ENCODE peak calls at places on chromosomes 16 and 17, in four cellular contexts. Q, R, N and S are unnamed samples.

GRCh38 chr17:32497431-32498205 is 10.8 kb downstream of the CDK5R1 start:
- DNase-seq in N (no peak), Q (no peak), R (no peak), S (no peak)

GRCh38 chr16:20674684-20675487 is 22.6 kb downstream of the ACSM1 start:
- DNase-seq in N (peak), Q (peak), R (no peak), S (no peak)

GRCh38 chr17:73613271-73613941 is 30.8 kb downstream of the SDK2 start:
- DNase-seq in Q (no peak), R (no peak), N (no peak), S (peak)

GRCh38 chr16:27242868-27243590 is 25.5 kb downstream of the NSMCE1 start:
- DNase-seq in R (peak), Q (peak), N (peak), S (no peak)

GRCh38 chr17:61389670-61390478 is 9.8 kb upstream of the TBX2 start:
- DNase-seq in R (no peak), N (no peak), Q (peak), S (peak)

GRCh38 chr16:1487395-1488053 is 1.2 kb downstream of the PTX4 start:
- DNase-seq in N (no peak), Q (no peak), R (no peak), S (no peak)

GRCh38 chr16:10983175-10983558 is 38.8 kb downstream of the CLEC16A start:
- DNase-seq in N (no peak), R (no peak), Q (no peak), S (no peak)

GRCh38 chr16:81629032-81629802 is 149.9 kb upstream of the PLCG2 start:
- DNase-seq in N (no peak), Q (no peak), R (no peak), S (no peak)

GRCh38 chr17:58328195-58329034 is at the start of gene TSPOAP1:
- DNase-seq in N (no peak), R (peak), Q (peak), S (peak)

GRCh38 chr16:25033852-25034251 is 18.7 kb upstream of the ARHGAP17 start:
- DNase-seq in N (no peak), R (no peak), Q (no peak), S (no peak)

GRCh38 chr17:68794636-68795503 is 160.3 kb downstream of the ABCA8 start:
- DNase-seq in N (peak), Q (no peak), R (no peak), S (no peak)

GRCh38 chr16:79079656-79080420 is 520.7 kb downstream of the MAF start:
- DNase-seq in N (no peak), Q (no peak), R (no peak), S (no peak)

GRCh38 chr16:73610605-73611177 is 562.8 kb upstream of the ZFHX3 start:
- DNase-seq in Q (no peak), N (no peak), R (no peak), S (no peak)

GRCh38 chr16:8982816-8983215 is 19.1 kb upstream of the USP7 start:
- DNase-seq in R (no peak), Q (no peak), N (no peak), S (no peak)

GRCh38 chr17:82013341-82013740 is 9.3 kb downstream of the CENPX start:
- DNase-seq in R (no peak), Q (no peak), N (no peak), S (no peak)

GRCh38 chr17:76657505-76658386 is 14.2 kb upstream of the ST6GALNAC1 start:
- DNase-seq in R (no peak), N (no peak), Q (no peak), S (no peak)

GRCh38 chr16:58377932-58378331 is 14.3 kb upstream of the GINS3 start:
- DNase-seq in R (no peak), Q (no peak), N (no peak), S (no peak)

GRCh38 chr16:1538804-1539520 is 5.5 kb downstream of the TMEM204 start:
- DNase-seq in R (no peak), Q (no peak), N (no peak), S (peak)

GRCh38 chr17:5399767-5400166 is 19.7 kb downstream of the NUP88 start:
- DNase-seq in N (no peak), R (no peak), Q (no peak), S (no peak)

GRCh38 chr17:12536472-12536871 is 129.2 kb upstream of the MYOCD start:
- DNase-seq in Q (no peak), R (no peak), N (no peak), S (no peak)

GRCh38 chr17:37516131-37516561 is 26.5 kb downstream of the DUSP14 start:
- DNase-seq in R (no peak), N (no peak), Q (no peak), S (no peak)

GRCh38 chr17:63969278-63969677 is 3.4 kb downstream of the SCN4A start:
- DNase-seq in Q (no peak), N (no peak), R (no peak), S (no peak)

GRCh38 chr17:38861399-38861843 is 7.9 kb upstream of the RPL23 start:
- DNase-seq in R (no peak), Q (peak), N (peak), S (peak)

GRCh38 chr16:8972843-8973586 is 9.3 kb upstream of the USP7 start:
- DNase-seq in Q (no peak), R (no peak), N (no peak), S (no peak)

GRCh38 chr17:82497483-82498405 is 21.8 kb upstream of the FOXK2 start:
- DNase-seq in R (no peak), N (no peak), Q (no peak), S (peak)

GRCh38 chr17:77506371-77506991 is 365.7 kb downstream of the SEC14L1 start:
- DNase-seq in R (no peak), Q (no peak), N (no peak), S (peak)

GRCh38 chr17:6541886-6542285 is 14.5 kb downstream of the PITPNM3 start:
- DNase-seq in Q (no peak), R (no peak), N (no peak), S (no peak)

GRCh38 chr17:48024149-48025039 is 13.2 kb downstream of the COPZ2 start:
- DNase-seq in R (no peak), Q (no peak), N (no peak), S (peak)

GRCh38 chr17:17541640-17542001 is 45.4 kb upstream of the RASD1 start:
- DNase-seq in N (no peak), Q (no peak), R (no peak), S (no peak)

GRCh38 chr17:65013613-65014391 is 42.7 kb downstream of the GNA13 start:
- DNase-seq in N (peak), R (no peak), Q (no peak), S (no peak)

GRCh38 chr16:14365200-14365851 is 264.7 kb downstream of the PARN start:
- DNase-seq in R (no peak), Q (no peak), N (no peak), S (no peak)

GRCh38 chr17:78917451-78918307 is 7.5 kb downstream of the TIMP2 start:
- DNase-seq in R (no peak), Q (no peak), N (no peak), S (no peak)

GRCh38 chr17:78474631-78475146 is 96.2 kb downstream of the PGS1 start:
- DNase-seq in N (no peak), Q (no peak), R (peak), S (no peak)

GRCh38 chr16:30926937-30927788 is 3.8 kb downstream of the FBXL19 start:
- DNase-seq in N (no peak), Q (no peak), R (no peak), S (no peak)

GRCh38 chr16:30924086-30924714 is 828 bp downstream of the FBXL19 start:
- DNase-seq in R (no peak), N (no peak), Q (peak), S (peak)

GRCh38 chr16:30924797-30925645 is 1.6 kb downstream of the FBXL19 start:
- DNase-seq in N (no peak), R (no peak), Q (no peak), S (no peak)

GRCh38 chr16:30926333-30926811 is 3.0 kb downstream of the FBXL19 start:
- DNase-seq in N (no peak), Q (no peak), R (no peak), S (no peak)

DNA sequence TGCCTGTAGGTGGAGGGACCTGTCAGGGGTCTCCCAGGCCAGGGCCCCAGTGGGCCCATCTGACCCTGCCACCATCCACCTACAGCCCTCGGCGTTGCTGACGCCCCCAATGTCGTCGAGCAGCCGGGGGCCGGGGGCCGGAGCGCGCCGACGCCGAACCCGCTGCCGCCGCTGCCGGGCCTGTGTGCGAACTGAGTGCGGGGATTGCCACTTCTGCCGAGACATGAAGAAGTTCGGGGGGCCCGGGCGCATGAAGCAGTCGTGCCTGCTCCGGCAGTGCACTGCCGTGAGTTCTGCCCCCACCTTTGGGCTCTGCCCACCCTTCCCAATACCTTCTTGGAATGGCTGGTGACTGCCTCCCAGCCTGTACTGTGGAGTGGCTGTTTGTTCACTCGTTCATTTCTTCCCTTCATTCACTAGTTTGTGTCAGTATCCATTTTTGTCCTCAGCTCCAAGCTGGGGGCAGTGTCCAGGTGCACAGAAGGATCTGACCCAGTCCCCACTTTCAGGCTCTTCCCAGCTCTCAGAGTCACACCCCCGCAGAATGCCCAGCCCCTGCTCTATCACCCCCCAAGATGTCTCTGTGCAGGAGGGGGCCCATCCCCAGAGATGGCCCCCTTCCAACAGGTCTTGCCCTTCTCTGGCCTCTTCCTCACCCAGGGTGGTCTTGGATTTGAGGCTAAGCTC is 2.4 kb downstream of the FBXL19 start:
- DNase-seq in R (no peak), Q (no peak), N (no peak), S (no peak)
- TF ChIP-seq CBFB in R (no peak), Q (no peak), N (no peak), S (no peak)

DNA sequence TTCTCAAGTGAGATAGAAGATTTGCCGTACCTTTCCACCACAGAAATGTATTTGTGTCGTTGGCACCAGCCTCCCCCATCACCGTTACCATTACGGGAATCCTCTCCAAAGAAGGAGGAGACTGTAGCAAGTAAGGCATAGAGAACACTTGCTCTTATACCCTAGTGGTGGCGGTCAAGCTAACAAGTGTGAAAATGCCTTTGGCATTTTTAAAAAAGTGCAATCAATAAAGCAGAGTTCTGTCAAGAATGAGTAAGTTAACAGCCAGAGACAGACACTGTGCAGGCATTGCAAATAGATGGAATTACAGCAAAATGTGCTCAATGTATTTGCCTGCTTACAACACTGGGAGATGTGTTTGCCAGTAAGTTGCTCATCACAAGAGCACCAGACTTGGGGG is 7.7 kb downstream of the MSL1 start:
- DNase-seq in N (no peak), Q (no peak), R (no peak), S (no peak)
- TF ChIP-seq CTCF in N (no peak), Q (no peak), R (no peak), S (no peak)

DNA sequence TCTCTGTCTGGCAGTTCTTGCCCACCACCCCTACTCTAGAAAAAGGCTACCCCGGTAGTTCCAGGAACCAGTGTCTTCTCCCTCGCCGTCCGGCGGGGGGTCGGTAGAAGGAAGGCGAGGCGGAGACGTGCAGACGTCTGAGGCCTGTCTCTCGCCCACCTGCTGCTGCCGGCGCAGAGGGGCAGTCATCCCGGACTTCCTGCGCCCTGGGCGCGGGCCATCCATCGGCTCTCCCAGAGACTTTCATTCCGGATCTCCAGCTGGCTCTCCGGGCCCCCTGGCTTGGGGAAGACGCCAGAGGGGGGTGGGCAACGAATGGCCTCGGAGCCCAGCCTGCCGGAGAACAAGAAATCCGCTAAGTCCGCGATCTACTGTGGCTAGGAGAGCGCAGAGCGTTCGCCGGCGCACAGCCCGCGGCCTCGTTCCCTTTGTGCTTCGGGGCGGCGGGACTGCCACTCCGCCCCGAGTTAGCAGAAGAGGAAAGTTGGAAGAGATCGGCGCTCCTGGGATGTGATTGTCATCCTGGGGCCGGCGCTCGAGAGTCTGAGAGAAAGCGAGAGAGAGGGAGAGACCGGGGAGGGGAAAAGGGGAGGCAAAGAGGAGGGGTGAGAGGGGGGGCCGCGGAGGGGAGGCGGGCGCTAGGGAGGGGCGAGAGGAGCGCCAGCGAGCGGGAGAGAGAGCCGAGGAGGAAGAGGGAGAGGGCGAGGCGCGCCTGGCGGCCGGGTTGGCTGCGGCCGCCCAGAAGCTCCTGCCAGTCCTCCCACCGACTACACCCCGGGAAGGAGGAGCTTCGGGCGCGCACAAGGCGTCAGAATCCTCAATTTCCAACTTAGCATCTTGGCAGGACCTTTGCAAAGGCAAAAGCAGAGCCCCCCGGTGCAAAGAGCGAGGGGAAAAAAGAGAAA is at the start of gene IRX5:
- DNase-seq in N (no peak), Q (peak), R (no peak), S (peak)
- TF ChIP-seq CBFB in N (no peak), Q (no peak), R (no peak), S (no peak)

GRCh38 chr16:86484240-86484639 is 26.1 kb upstream of the FOXF1 start:
- DNase-seq in R (no peak), N (no peak), Q (no peak), S (no peak)

GRCh38 chr16:86480444-86480843 is 29.9 kb upstream of the FOXF1 start:
- DNase-seq in R (no peak), Q (no peak), N (no peak), S (no peak)

GRCh38 chr16:86481607-86482006 is 28.7 kb upstream of the FOXF1 start:
- DNase-seq in R (no peak), N (no peak), Q (no peak), S (no peak)

GRCh38 chr16:86490859-86491642 is 19.3 kb upstream of the FOXF1 start:
- DNase-seq in N (no peak), R (no peak), Q (no peak), S (no peak)

GRCh38 chr16:86485746-86486145 is 24.6 kb upstream of the FOXF1 start:
- DNase-seq in N (no peak), Q (no peak), R (no peak), S (no peak)
- TF ChIP-seq CTCF in N (no peak), Q (no peak), R (no peak), S (no peak)

DNA sequence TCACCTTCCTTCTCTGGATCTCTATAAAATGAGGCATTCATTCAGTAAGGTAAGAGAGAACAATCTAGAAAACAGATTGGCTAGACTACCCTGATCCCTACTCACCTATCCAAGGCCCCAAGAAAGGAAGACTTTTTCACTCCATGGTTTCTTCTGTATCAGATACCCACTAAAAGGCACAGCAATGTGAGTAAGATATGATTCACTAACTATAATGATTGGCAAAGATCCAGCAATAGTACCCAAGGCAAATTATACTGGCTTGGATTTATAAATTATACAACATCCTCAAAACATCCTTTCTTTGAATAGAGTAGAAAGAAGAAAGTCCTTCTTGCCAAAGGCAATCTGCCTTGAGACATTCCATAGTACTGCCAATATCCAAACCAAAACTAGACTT is 1432.0 kb upstream of the GOT2 start:
- DNase-seq in N (no peak), Q (no peak), R (no peak), S (no peak)
- TF ChIP-seq CBFB in N (no peak), Q (no peak), R (no peak), S (no peak)

GRCh38 chr17:80967404-80967872 is 24.2 kb upstream of the CHMP6 start:
- DNase-seq in Q (no peak), R (no peak), N (no peak), S (no peak)

GRCh38 chr17:80969674-80970043 is 22.0 kb upstream of the CHMP6 start:
- DNase-seq in N (no peak), R (no peak), Q (no peak), S (no peak)

GRCh38 chr17:80968602-80969029 is 23.0 kb upstream of the CHMP6 start:
- DNase-seq in R (no peak), N (no peak), Q (no peak), S (no peak)

GRCh38 chr17:80970044-80970761 is 21.4 kb upstream of the CHMP6 start:
- DNase-seq in N (no peak), Q (peak), R (no peak), S (peak)

DNA sequence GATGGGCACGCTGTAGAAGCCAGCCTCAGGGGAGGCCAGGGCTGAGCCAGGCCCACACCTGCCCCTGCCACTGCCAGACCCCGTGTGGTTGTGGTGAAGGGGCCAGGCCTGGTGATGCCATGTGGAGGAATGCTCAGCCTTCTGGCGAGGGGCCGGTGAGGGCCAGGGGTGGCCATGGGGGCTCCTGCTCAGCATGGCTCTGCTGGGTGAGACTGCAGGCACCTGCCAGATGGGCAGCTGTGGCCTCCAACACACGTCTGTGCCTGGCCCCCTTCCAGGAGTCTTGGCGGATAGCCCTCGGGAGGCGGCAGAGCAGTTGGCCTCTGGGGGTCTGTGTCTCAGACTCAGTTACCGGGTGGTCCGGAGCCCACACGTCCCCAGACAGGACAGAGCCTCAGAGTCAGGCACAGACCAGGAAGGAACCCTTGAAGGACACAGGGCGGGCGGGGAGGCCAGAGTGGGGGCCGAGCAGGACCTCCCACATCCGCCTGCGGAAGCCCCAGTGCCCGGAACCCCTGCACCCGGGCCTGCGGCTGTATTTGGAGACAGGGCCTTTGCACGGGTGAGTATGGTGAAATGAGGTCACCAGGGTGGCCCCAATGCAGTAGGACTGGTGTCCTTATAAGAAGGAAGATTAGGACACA is 22.5 kb upstream of the CHMP6 start:
- DNase-seq in N (no peak), R (no peak), Q (no peak), S (no peak)
- TF ChIP-seq CTCF in N (no peak), R (no peak), Q (no peak), S (no peak)

GRCh38 chr17:49707246-49707607 is 537 bp downstream of the SLC35B1 start:
- DNase-seq in R (no peak), Q (peak), N (no peak), S (no peak)
- TF ChIP-seq CBFB in R (no peak), Q (no peak), N (no peak), S (no peak)

GRCh38 chr16:21982108-21982507 is 18.8 kb downstream of the PDZD9 start:
- DNase-seq in R (no peak), N (no peak), Q (no peak), S (no peak)
- TF ChIP-seq CTCF in R (no peak), N (no peak), Q (peak), S (no peak)